ENCODE peak calls at places on chromosomes 11 and 22, in six cellular contexts. R is RWPE1, Q is astrocyte of the spinal cord, N is ascending aorta, Z is right lobe of liver, T is adrenal gland. G is an unnamed sample.

GRCh38 chr11:18046116-18046777 is at the start of gene TPH1:
- DNase-seq in Q (peak; percentile 50), N (peak; percentile 83), Z (peak; percentile 54), R (peak; percentile 50), T (peak; percentile 19), G (peak; percentile 59)

GRCh38 chr11:78138694-78139421 is 568 bp downstream of the ALG8 start:
- DNase-seq in Q (peak; percentile 15), Z (no peak), T (no peak), R (peak; percentile 39), N (no peak), G (peak; percentile 22)

GRCh38 chr11:134535029-134536025 is 123.3 kb upstream of the B3GAT1 start:
- DNase-seq in N (peak; percentile 53), T (no peak), Q (no peak), R (no peak), Z (no peak), G (no peak)

GRCh38 chr11:119791701-119792151 is 62.7 kb upstream of the NECTIN1 start:
- DNase-seq in Q (peak; percentile 85), T (no peak), Z (peak; percentile 32), R (no peak), N (no peak), G (peak; percentile 25)

GRCh38 chr11:49995559-49995958 is 13.2 kb upstream of the OR4C12 start:
- DNase-seq in Q (no peak), T (peak; percentile 67), R (no peak), Z (no peak), N (no peak), G (peak; percentile 84)

GRCh38 chr11:85845052-85845631 is 10.0 kb upstream of the CCDC83 start:
- DNase-seq in T (no peak), Q (no peak), R (no peak), Z (no peak), N (no peak), G (peak; percentile 65)

GRCh38 chr11:13315517-13316432 is 38.2 kb downstream of the BMAL1 start:
- DNase-seq in Z (peak; percentile 66), N (no peak), Q (no peak), R (no peak), T (no peak), G (no peak)

GRCh38 chr11:93492464-93493251 is 50.5 kb downstream of the SMCO4 start:
- DNase-seq in Z (no peak), T (no peak), R (no peak), Q (no peak), N (no peak), G (no peak)

GRCh38 chr11:86265194-86265593 is 20.6 kb downstream of the EED start:
- DNase-seq in N (no peak), Q (no peak), T (no peak), Z (no peak), R (no peak), G (no peak)

GRCh38 chr22:37469416-37470086 is 16.6 kb downstream of the MFNG start:
- DNase-seq in N (no peak), R (no peak), Z (no peak), T (no peak), Q (no peak), G (no peak)

GRCh38 chr22:19304547-19304946 is 13.0 kb upstream of the CLTCL1 start:
- DNase-seq in T (no peak), N (no peak), R (no peak), Q (no peak), Z (no peak), G (no peak)

GRCh38 chr11:34890089-34890488 is 26.1 kb downstream of the APIP start:
- DNase-seq in T (no peak), Z (no peak), R (peak; percentile 10), Q (no peak), N (no peak), G (peak; percentile 27)

GRCh38 chr11:104372111-104372510 is 208.2 kb upstream of the PDGFD start:
- DNase-seq in N (peak; percentile 61), R (no peak), Z (no peak), T (no peak), Q (no peak), G (no peak)

GRCh38 chr11:33994937-33995336 is 56.6 kb upstream of the CAPRIN1 start:
- DNase-seq in T (no peak), Q (no peak), R (no peak), N (no peak), Z (no peak), G (no peak)

GRCh38 chr22:19240813-19241592 is 50.5 kb downstream of the CLTCL1 start:
- DNase-seq in Z (no peak), Q (no peak), T (no peak), N (no peak), R (no peak), G (no peak)

GRCh38 chr22:28951530-28951929 is 68.2 kb downstream of the ZNRF3 start:
- DNase-seq in R (no peak), Z (no peak), N (no peak), Q (no peak), T (no peak), G (no peak)

GRCh38 chr22:28950567-28951411 is 67.4 kb downstream of the ZNRF3 start:
- DNase-seq in N (no peak), Z (no peak), T (no peak), Q (no peak), R (no peak), G (no peak)

GRCh38 chr22:28953399-28953798 is 70.0 kb downstream of the ZNRF3 start:
- DNase-seq in R (no peak), N (no peak), T (no peak), Z (no peak), Q (no peak), G (no peak)

GRCh38 chr22:28952857-28953256 is 69.5 kb downstream of the ZNRF3 start:
- DNase-seq in Q (peak; percentile 55), R (no peak), N (no peak), Z (no peak), T (peak; percentile 40), G (peak; percentile 62)

GRCh38 chr22:28951969-28952521 is 68.7 kb downstream of the ZNRF3 start:
- DNase-seq in N (no peak), R (no peak), Q (peak; percentile 80), T (no peak), Z (no peak), G (no peak)
- TF ChIP-seq CTCF in N (peak; percentile 26), R (no peak), Q (peak; percentile 45), T (peak; percentile 27), Z (no peak), G (no peak)

GRCh38 chr11:65530157-65530496 is 5.2 kb downstream of the SCYL1 start:
- DNase-seq in N (no peak), T (no peak), Q (no peak), R (no peak), Z (no peak), G (no peak)
- TF ChIP-seq CTCF in N (no peak), T (peak; percentile 40), Q (peak; percentile 28), R (no peak), Z (peak; percentile 21), G (no peak)

GRCh38 chr22:46567471-46567870 is 30.1 kb upstream of the CELSR1 start:
- DNase-seq in R (no peak), N (no peak), Q (no peak), T (no peak), Z (no peak), G (no peak)

GRCh38 chr22:46569848-46570695 is 32.7 kb upstream of the CELSR1 start:
- DNase-seq in N (no peak), R (no peak), T (peak; percentile 6), Z (peak; percentile 31), Q (no peak), G (no peak)

GRCh38 chr22:46571642-46572250 is 34.3 kb upstream of the CELSR1 start:
- DNase-seq in Q (no peak), T (peak; percentile 4), Z (peak; percentile 8), N (no peak), R (no peak), G (no peak)

GRCh38 chr22:46569055-46569847 is 31.8 kb upstream of the CELSR1 start:
- DNase-seq in Z (peak; percentile 46), Q (no peak), N (no peak), T (peak; percentile 6), R (no peak), G (no peak)

DNA sequence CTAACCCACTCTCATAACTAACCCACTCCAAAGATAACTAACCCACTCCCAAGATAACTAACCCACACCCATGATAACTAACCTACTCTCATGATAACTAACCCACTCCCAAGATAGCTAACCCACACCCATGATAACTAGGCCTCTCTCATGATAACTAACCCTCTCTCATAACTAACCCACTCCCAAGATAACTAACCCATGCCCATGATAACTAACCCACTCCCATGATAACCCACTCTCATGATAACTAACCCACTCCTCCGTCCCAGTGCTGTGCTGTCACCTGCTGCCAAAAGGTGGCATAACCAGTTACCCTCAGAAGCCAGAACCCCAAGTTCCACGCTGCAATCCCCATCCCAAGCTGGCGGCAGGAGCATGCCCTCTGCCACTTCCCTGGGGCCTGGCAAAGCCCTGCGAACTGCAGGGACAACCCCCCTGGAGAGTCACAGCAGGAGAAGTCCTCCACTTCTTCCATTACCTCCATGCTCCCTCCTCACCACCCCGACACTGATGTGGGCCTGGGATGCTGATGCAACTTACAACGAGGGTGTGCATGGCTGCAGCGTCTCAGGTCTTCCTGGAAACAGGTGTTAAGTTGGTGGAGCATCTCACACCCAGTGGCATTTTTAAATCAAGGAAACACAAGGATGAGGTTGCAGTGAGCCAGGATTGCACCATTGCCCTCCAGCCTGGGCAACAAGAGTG is 30.8 kb upstream of the CELSR1 start:
- DNase-seq in R (no peak), Q (no peak), N (no peak), T (peak; percentile 14), Z (peak; percentile 32), G (no peak)
- TF ChIP-seq CTCF in R (no peak), Q (no peak), N (no peak), T (no peak), Z (no peak), G (no peak)

GRCh38 chr11:121336279-121336947 is 43.8 kb downstream of the SC5D start:
- DNase-seq in N (no peak), R (no peak), Z (no peak), T (no peak), Q (no peak), G (no peak)

GRCh38 chr11:121337740-121338272 is 45.2 kb downstream of the SC5D start:
- DNase-seq in Z (no peak), R (no peak), T (no peak), N (no peak), Q (no peak), G (no peak)

GRCh38 chr11:121337078-121337477 is 44.5 kb downstream of the SC5D start:
- DNase-seq in R (no peak), N (no peak), Z (no peak), T (no peak), Q (no peak), G (no peak)

GRCh38 chr11:121338536-121338935 is 46.0 kb downstream of the SC5D start:
- DNase-seq in R (no peak), N (no peak), Z (no peak), Q (no peak), T (no peak), G (no peak)

GRCh38 chr11:121334973-121335711 is 42.6 kb downstream of the SC5D start:
- DNase-seq in Z (no peak), T (no peak), Q (no peak), R (no peak), N (no peak), G (no peak)
- TF ChIP-seq CTCF in Z (peak; percentile 18), T (no peak), Q (peak; percentile 18), R (no peak), N (no peak), G (no peak)

G was measured in MCF 10A.